ENCODE peak calls at places on chromosomes 16 and 17, in four cellular contexts. One of them, this sample, is unnamed.

GRCh38 chr16:8581923-8582580 is 8.3 kb downstream of the TMEM114 start:
- DNase-seq in omental fat pad: no peak
- DNase-seq in hepatocyte: no peak
- DNase-seq in brain microvascular endothelial cell: peak
- DNase-seq in this sample: no peak

GRCh38 chr17:16989953-16990860 is 18.3 kb upstream of the TNFRSF13B start:
- DNase-seq in omental fat pad: no peak
- DNase-seq in hepatocyte: no peak
- DNase-seq in brain microvascular endothelial cell: no peak
- DNase-seq in this sample: peak

GRCh38 chr16:74633686-74634085 is 26.8 kb upstream of the GLG1 start:
- DNase-seq in omental fat pad: no peak
- DNase-seq in hepatocyte: no peak
- DNase-seq in brain microvascular endothelial cell: no peak
- DNase-seq in this sample: no peak

GRCh38 chr17:17694229-17695081 is 13.2 kb downstream of the RAI1 start:
- DNase-seq in omental fat pad: peak
- DNase-seq in hepatocyte: peak
- DNase-seq in brain microvascular endothelial cell: peak
- DNase-seq in this sample: peak

GRCh38 chr17:72937687-72938086 is 154.8 kb downstream of the SLC39A11 start:
- DNase-seq in omental fat pad: no peak
- DNase-seq in hepatocyte: no peak
- DNase-seq in brain microvascular endothelial cell: no peak
- DNase-seq in this sample: no peak

GRCh38 chr17:47839899-47840741 is 953 bp downstream of the SCRN2 start:
- DNase-seq in omental fat pad: no peak
- DNase-seq in hepatocyte: no peak
- DNase-seq in brain microvascular endothelial cell: no peak
- DNase-seq in this sample: no peak

GRCh38 chr17:28684963-28685362 is 23.0 kb downstream of the SUPT6H start:
- DNase-seq in omental fat pad: no peak
- DNase-seq in hepatocyte: peak
- DNase-seq in brain microvascular endothelial cell: peak
- DNase-seq in this sample: no peak

GRCh38 chr17:77593081-77593480 is 365.4 kb upstream of the TNRC6C start:
- DNase-seq in omental fat pad: no peak
- DNase-seq in hepatocyte: no peak
- DNase-seq in brain microvascular endothelial cell: no peak
- DNase-seq in this sample: no peak

GRCh38 chr17:20721151-20721550 is 141.6 kb downstream of the CDRT15L2 start:
- DNase-seq in omental fat pad: no peak
- DNase-seq in hepatocyte: peak
- DNase-seq in brain microvascular endothelial cell: no peak
- DNase-seq in this sample: no peak

GRCh38 chr17:30543456-30543855 is 66.2 kb downstream of the GOSR1 start:
- DNase-seq in omental fat pad: no peak
- DNase-seq in hepatocyte: no peak
- DNase-seq in brain microvascular endothelial cell: no peak
- DNase-seq in this sample: peak

GRCh38 chr17:56762144-56762543 is 71.6 kb downstream of the C17orf67 start:
- DNase-seq in omental fat pad: no peak
- DNase-seq in hepatocyte: no peak
- DNase-seq in brain microvascular endothelial cell: no peak
- DNase-seq in this sample: no peak

GRCh38 chr16:10121496-10121895 is 60.7 kb downstream of the GRIN2A start:
- DNase-seq in omental fat pad: no peak
- DNase-seq in hepatocyte: peak
- DNase-seq in brain microvascular endothelial cell: peak
- DNase-seq in this sample: peak

GRCh38 chr16:86598607-86599318 is 20.4 kb downstream of the FOXL1 start:
- DNase-seq in omental fat pad: no peak
- DNase-seq in hepatocyte: no peak
- DNase-seq in brain microvascular endothelial cell: no peak
- DNase-seq in this sample: peak

GRCh38 chr17:58643147-58643546 is 48.7 kb downstream of the TEX14 start:
- DNase-seq in omental fat pad: no peak
- DNase-seq in hepatocyte: no peak
- DNase-seq in brain microvascular endothelial cell: peak
- DNase-seq in this sample: peak

GRCh38 chr17:43660816-43661493 is 767 bp downstream of the MEOX1 start:
- DNase-seq in omental fat pad: no peak
- DNase-seq in hepatocyte: no peak
- DNase-seq in brain microvascular endothelial cell: no peak
- DNase-seq in this sample: no peak

GRCh38 chr17:79776378-79777165 is 1.4 kb upstream of the CBX2 start:
- DNase-seq in omental fat pad: no peak
- DNase-seq in hepatocyte: peak
- DNase-seq in brain microvascular endothelial cell: no peak
- DNase-seq in this sample: no peak

GRCh38 chr17:79778504-79779087 is 648 bp downstream of the CBX2 start:
- DNase-seq in omental fat pad: no peak
- DNase-seq in hepatocyte: peak
- DNase-seq in brain microvascular endothelial cell: no peak
- DNase-seq in this sample: no peak

GRCh38 chr17:79777844-79778503 is at the start of gene CBX2:
- DNase-seq in omental fat pad: no peak
- DNase-seq in hepatocyte: peak
- DNase-seq in brain microvascular endothelial cell: peak
- DNase-seq in this sample: peak

GRCh38 chr17:79775635-79776034 is 2.3 kb upstream of the CBX2 start:
- DNase-seq in omental fat pad: no peak
- DNase-seq in hepatocyte: no peak
- DNase-seq in brain microvascular endothelial cell: no peak
- DNase-seq in this sample: no peak

DNA sequence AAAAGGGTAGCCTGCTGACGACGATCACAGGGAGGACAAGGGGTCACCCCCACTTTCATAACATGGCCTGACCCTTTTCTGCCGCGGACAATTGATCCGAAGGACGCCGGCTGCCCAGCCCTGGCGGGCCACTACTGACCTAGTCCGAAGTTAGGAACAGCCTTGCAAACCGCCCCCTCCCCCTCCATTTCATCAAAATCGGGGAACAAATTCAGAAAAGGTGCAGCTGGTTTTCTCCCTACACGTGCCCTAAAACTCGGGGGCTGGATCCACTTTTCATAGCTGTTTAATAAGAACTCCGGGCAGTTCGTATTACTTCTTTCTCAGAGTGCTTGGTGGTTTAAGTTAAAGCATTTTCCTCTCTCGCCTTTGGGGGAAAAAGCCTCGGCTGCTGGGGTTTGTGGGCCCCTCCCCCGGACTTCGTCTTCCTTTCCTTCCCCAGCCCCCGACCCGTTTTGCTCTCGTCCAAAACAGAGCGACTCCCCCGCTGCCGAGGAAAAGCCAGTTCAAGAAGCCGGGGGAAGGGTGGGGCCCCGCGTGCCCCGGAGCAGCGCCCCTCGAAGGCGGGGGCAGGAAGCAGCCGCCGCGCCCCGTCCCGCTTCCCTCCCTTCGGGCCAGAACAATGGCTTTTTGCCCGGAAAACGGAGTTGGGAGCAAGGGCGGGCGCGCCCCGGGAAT is 643 bp upstream of the CBX2 start:
- DNase-seq in omental fat pad: no peak
- DNase-seq in hepatocyte: peak
- DNase-seq in brain microvascular endothelial cell: peak
- DNase-seq in this sample: peak
- TF ChIP-seq CTCF in omental fat pad: no peak
- TF ChIP-seq CTCF in hepatocyte: peak
- TF ChIP-seq CTCF in brain microvascular endothelial cell: peak
- TF ChIP-seq CTCF in this sample: peak

GRCh38 chr17:44865231-44865660 is 17.6 kb downstream of the HIGD1B start:
- DNase-seq in omental fat pad: peak
- DNase-seq in hepatocyte: peak
- DNase-seq in brain microvascular endothelial cell: peak
- DNase-seq in this sample: peak
- TF ChIP-seq CTCF in omental fat pad: peak
- TF ChIP-seq CTCF in hepatocyte: peak
- TF ChIP-seq CTCF in brain microvascular endothelial cell: peak
- TF ChIP-seq CTCF in this sample: peak

DNA sequence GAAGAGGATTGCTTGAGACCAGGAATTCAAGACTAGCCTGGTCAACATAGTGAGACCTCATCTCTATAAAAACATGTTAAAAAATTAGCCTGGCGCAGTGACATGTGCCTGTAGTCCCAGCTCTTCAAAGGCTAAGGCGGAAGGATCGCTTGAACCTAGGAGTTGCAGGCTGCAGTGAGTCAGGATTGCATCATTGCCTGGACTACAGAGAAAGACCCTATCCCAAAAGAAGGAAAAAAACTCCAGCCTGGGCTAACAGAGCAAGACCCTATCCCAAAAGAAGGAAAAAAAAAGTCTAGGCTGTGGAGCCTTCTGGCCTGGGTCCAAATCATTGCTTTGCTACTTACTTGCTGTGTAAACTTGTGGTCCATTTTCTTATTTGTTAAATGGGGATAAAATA is 4.9 kb downstream of the CCP110 start:
- DNase-seq in omental fat pad: no peak
- DNase-seq in hepatocyte: no peak
- DNase-seq in brain microvascular endothelial cell: no peak
- DNase-seq in this sample: no peak
- TF ChIP-seq CTCF in omental fat pad: no peak
- TF ChIP-seq CTCF in hepatocyte: no peak
- TF ChIP-seq CTCF in brain microvascular endothelial cell: no peak
- TF ChIP-seq CTCF in this sample: no peak

GRCh38 chr16:31535737-31536136 is 8.0 kb downstream of the AHSP start:
- DNase-seq in omental fat pad: no peak
- DNase-seq in hepatocyte: no peak
- DNase-seq in brain microvascular endothelial cell: no peak
- DNase-seq in this sample: no peak
- TF ChIP-seq CTCF in omental fat pad: no peak
- TF ChIP-seq CTCF in hepatocyte: no peak
- TF ChIP-seq CTCF in brain microvascular endothelial cell: no peak
- TF ChIP-seq CTCF in this sample: no peak

GRCh38 chr17:7887038-7887481 is 1.5 kb upstream of the CHD3 start:
- DNase-seq in omental fat pad: no peak
- DNase-seq in hepatocyte: no peak
- DNase-seq in brain microvascular endothelial cell: no peak
- DNase-seq in this sample: no peak
- TF ChIP-seq CTCF in omental fat pad: no peak
- TF ChIP-seq CTCF in hepatocyte: no peak
- TF ChIP-seq CTCF in brain microvascular endothelial cell: no peak
- TF ChIP-seq CTCF in this sample: no peak

DNA sequence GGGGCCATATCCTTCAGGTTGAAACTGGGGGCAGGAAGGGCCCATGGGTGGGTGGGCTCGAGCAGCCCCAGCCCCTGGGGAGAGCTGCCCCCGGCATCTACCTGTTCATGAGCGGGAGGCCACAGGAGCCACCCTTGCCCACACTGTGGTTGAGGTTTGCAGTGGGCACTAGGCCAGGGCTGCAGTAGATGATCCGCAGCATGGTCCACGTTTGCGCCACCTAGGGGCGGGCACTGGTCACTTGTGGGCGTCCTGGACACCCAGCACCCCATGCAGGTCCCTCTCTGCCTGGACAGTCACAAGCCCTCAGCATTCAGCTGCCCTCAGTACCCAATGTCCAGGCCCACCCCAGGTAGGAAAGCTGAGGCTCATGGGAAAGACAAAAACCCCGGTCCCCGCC is 1.8 kb upstream of the JMJD8 start:
- DNase-seq in omental fat pad: no peak
- DNase-seq in hepatocyte: peak
- DNase-seq in brain microvascular endothelial cell: no peak
- DNase-seq in this sample: peak
- TF ChIP-seq CTCF in omental fat pad: no peak
- TF ChIP-seq CTCF in hepatocyte: peak
- TF ChIP-seq CTCF in brain microvascular endothelial cell: peak
- TF ChIP-seq CTCF in this sample: peak

DNA sequence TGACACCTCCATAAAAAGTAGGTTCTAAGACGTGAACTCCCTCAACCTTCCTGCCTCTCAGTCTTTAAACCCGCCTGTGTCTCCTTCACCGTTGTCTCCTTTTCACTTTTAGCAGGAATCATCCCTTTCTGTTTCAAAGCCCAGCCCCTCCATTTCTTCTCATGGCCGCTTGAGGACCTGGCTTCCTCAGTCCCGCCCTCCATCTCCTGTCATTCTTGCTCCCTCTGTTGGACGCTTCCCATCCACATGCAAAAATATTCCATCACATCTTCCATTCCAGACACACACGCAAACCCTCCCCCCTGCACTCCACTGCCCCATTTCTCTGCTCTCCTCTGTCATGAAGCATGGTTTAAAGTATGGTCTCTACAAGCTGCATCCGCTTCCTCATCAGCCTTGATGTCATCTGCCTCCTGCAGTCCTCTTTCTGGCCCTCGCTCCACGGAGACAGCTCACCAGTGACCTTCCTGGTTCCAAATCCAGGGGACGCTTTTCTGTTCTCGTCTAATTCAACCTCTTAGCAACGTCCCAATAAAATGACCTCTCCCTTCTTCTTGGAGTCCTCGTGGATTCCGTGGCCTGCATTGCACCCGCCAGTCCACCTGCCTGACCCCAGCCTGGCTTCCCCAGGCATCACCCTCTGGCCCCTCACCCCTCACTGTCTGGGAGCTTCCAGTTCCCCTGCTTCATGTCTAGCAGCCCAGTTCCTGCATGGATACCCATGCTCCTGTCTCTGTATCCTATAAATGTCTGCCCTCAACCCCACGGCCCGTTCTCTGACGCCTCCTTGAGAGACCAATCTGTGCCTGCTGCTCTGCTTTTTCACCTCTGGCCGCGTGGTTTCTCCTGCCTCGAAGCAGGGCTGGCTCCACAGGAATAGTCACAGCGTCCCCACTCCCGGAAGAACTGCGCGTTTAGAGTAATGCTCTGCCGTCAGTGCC is 26.2 kb downstream of the ANKRD40 start:
- DNase-seq in omental fat pad: no peak
- DNase-seq in hepatocyte: peak
- DNase-seq in brain microvascular endothelial cell: peak
- DNase-seq in this sample: peak
- TF ChIP-seq CTCF in omental fat pad: peak
- TF ChIP-seq CTCF in hepatocyte: peak
- TF ChIP-seq CTCF in brain microvascular endothelial cell: peak
- TF ChIP-seq CTCF in this sample: peak

This sample was measured in HFFc6.